ENCODE peak calls at places on chromosome 22, in four cellular contexts. K is astrocyte of the spinal cord, D is type B pancreatic cell, W is ELF-1. F is an unnamed sample.

GRCh38 chr22:47284360-47284759 is 521.9 kb downstream of the TBC1D22A start:
- DNase-seq in K (no peak), D (no peak), W (no peak), F (no peak)

GRCh38 chr22:43377486-43377995 is 34.3 kb upstream of the MPPED1 start:
- DNase-seq in K (no peak), D (no peak), W (no peak), F (peak)

GRCh38 chr22:37016134-37016910 is 2.9 kb downstream of the TST start:
- DNase-seq in K (no peak), D (no peak), W (no peak), F (no peak)

GRCh38 chr22:45993143-45993692 is 16.3 kb upstream of the WNT7B start:
- DNase-seq in K (no peak), D (no peak), W (no peak), F (no peak)

GRCh38 chr22:37906364-37907008 is 389 bp downstream of the MICALL1 start:
- DNase-seq in K (no peak), D (no peak), W (no peak), F (no peak)

GRCh38 chr22:20131856-20132685 is 467 bp downstream of the ZDHHC8 start:
- DNase-seq in K (no peak), D (no peak), W (no peak), F (no peak)

GRCh38 chr22:21759631-21760030 is 24.0 kb upstream of the YPEL1 start:
- DNase-seq in K (no peak), D (no peak), W (no peak), F (no peak)

GRCh38 chr22:22799561-22799960 is 88.1 kb upstream of the IGLL5 start:
- DNase-seq in K (no peak), D (peak), W (no peak), F (no peak)

GRCh38 chr22:41976961-41977566 is 7.8 kb downstream of the SEPTIN3 start:
- DNase-seq in K (no peak), D (no peak), W (no peak), F (peak)

GRCh38 chr22:46467006-46467405 is 70.4 kb downstream of the CELSR1 start:
- DNase-seq in K (no peak), D (no peak), W (no peak), F (no peak)

GRCh38 chr22:38316340-38317236 is 645 bp downstream of the CSNK1E start:
- DNase-seq in K (peak), D (no peak), W (peak), F (peak)

GRCh38 chr22:22916952-22917290 is 29.3 kb downstream of the IGLL5 start:
- DNase-seq in K (no peak), D (no peak), W (no peak), F (no peak)

GRCh38 chr22:32562916-32563315 is 88.3 kb downstream of the FBXO7 start:
- DNase-seq in K (no peak), D (no peak), W (no peak), F (no peak)

GRCh38 chr22:45996241-45997076 is 19.5 kb upstream of the WNT7B start:
- DNase-seq in K (peak), D (no peak), W (no peak), F (no peak)

GRCh38 chr22:49971232-49972162 is 10.9 kb downstream of the PIM3 start:
- DNase-seq in K (no peak), D (no peak), W (peak), F (peak)

GRCh38 chr22:45082795-45083194 is 73.0 kb upstream of the PHF21B start:
- DNase-seq in K (no peak), D (no peak), W (peak), F (peak)

GRCh38 chr22:24096401-24097115 is 84.7 kb upstream of the SUSD2 start:
- DNase-seq in K (no peak), D (no peak), W (no peak), F (no peak)

GRCh38 chr22:31654408-31654807 is 7.6 kb downstream of the PISD start:
- DNase-seq in K (no peak), D (no peak), W (no peak), F (no peak)

GRCh38 chr22:30305519-30305905 is 16.2 kb upstream of the CASTOR1 start:
- DNase-seq in K (no peak), D (no peak), W (peak), F (no peak)

GRCh38 chr22:45863981-45864751 is 112.8 kb downstream of the WNT7B start:
- DNase-seq in K (peak), D (no peak), W (peak), F (peak)

GRCh38 chr22:48301908-48302307 is 1525.8 kb downstream of the BRD1 start:
- DNase-seq in K (no peak), D (no peak), W (no peak), F (no peak)

GRCh38 chr22:23105304-23105703 is 35.0 kb downstream of the GNAZ start:
- DNase-seq in K (no peak), D (no peak), W (no peak), F (no peak)

GRCh38 chr22:28171135-28171534 is 252.1 kb upstream of the PITPNB start:
- DNase-seq in K (peak), D (no peak), W (no peak), F (no peak)

GRCh38 chr22:43880743-43881055 is 11.1 kb downstream of the PNPLA5 start:
- DNase-seq in K (no peak), D (no peak), W (no peak), F (peak)

GRCh38 chr22:47776329-47776728 is 1013.9 kb downstream of the TBC1D22A start:
- DNase-seq in K (no peak), D (no peak), W (peak), F (peak)

GRCh38 chr22:36405671-36406070 is 17.9 kb upstream of the MYH9 start:
- DNase-seq in K (no peak), D (no peak), W (no peak), F (no peak)

GRCh38 chr22:43838571-43839307 is 23.6 kb downstream of the SULT4A1 start:
- DNase-seq in K (no peak), D (no peak), W (no peak), F (no peak)

GRCh38 chr22:30196141-30196866 is 50.3 kb downstream of the LIF start:
- DNase-seq in K (peak), D (no peak), W (peak), F (peak)

GRCh38 chr22:35631597-35631996 is 14.5 kb upstream of the MB start:
- DNase-seq in K (peak), D (no peak), W (peak), F (peak)